ENCODE peak calls at places on chromosomes 1 and 21, in eight cellular contexts. T is right lobe of liver; B is naive thymus-derived CD8-positive, alpha-beta T cell; V is kidney epithelial cell; K is ACHN; R is astrocyte of the cerebellum; W is hepatic stellate cell; A is stimulated activated CD4-positive, alpha-beta T cell treated with anti-CD3 and anti-CD28 coated beads, Interleukin-1b, Interleukin-23, amount 100 ng/mL, for 1 hour. O is an unnamed sample.

GRCh38 chr1:64875606-64876005 is 90.7 kb downstream of the JAK1 start:
- DNase-seq in W (no peak), T (no peak), A (no peak), V (no peak), B (no peak), K (no peak), R (no peak), O (no peak)

GRCh38 chr1:226489718-226490440 is 58.7 kb upstream of the STUM start:
- DNase-seq in W (no peak), K (no peak), A (no peak), R (no peak), B (no peak), T (no peak), V (no peak), O (no peak)

GRCh38 chr1:103373991-103374390 is 151.5 kb upstream of the RNPC3 start:
- DNase-seq in K (no peak), A (no peak), T (no peak), B (no peak), W (no peak), V (no peak), R (no peak), O (no peak)

GRCh38 chr1:223177681-223178080 is 34.6 kb upstream of the TLR5 start:
- DNase-seq in T (peak), B (no peak), V (no peak), A (no peak), R (no peak), K (no peak), W (no peak), O (no peak)

GRCh38 chr21:26448751-26449150 is 124.3 kb downstream of the CYYR1 start:
- DNase-seq in A (no peak), R (no peak), T (no peak), B (no peak), V (no peak), K (no peak), W (peak), O (no peak)

GRCh38 chr21:45513003-45513706 is 29.1 kb downstream of the SLC19A1 start:
- DNase-seq in V (peak), R (no peak), W (no peak), T (peak), A (no peak), B (peak), K (no peak), O (peak)

GRCh38 chr1:222288056-222288455 is 259.8 kb downstream of the HHIPL2 start:
- DNase-seq in T (no peak), A (no peak), B (no peak), V (no peak), R (no peak), K (no peak), W (no peak), O (peak)

GRCh38 chr21:17732306-17732705 is 86.8 kb downstream of the C21orf91 start:
- DNase-seq in A (no peak), B (no peak), T (no peak), V (peak), R (peak), W (no peak), K (no peak), O (peak)

GRCh38 chr21:43279578-43279894 is 110.7 kb downstream of the CRYAA start:
- DNase-seq in T (no peak), A (no peak), B (no peak), R (no peak), K (no peak), V (no peak), W (no peak), O (no peak)

GRCh38 chr1:62384276-62385005 is 52.4 kb upstream of the USP1 start:
- DNase-seq in K (peak), W (peak), V (peak), R (peak), B (no peak), T (peak), A (no peak), O (peak)

GRCh38 chr21:45972716-45973474 is 8.7 kb upstream of the COL6A1 start:
- DNase-seq in A (no peak), W (peak), R (peak), B (no peak), T (no peak), V (no peak), K (no peak), O (peak)

GRCh38 chr1:29282924-29283803 is 46.8 kb downstream of the PTPRU start:
- DNase-seq in V (no peak), K (peak), T (peak), R (no peak), A (no peak), W (peak), B (no peak), O (peak)

GRCh38 chr1:205916541-205916940 is 26.7 kb downstream of the SLC26A9 start:
- DNase-seq in B (no peak), V (no peak), K (no peak), R (no peak), A (no peak), T (no peak), W (no peak), O (peak)